ENCODE peak calls at places on chromosomes 12 and 14, in eight cellular contexts. Q, U, K, R, C, L, B and W are unnamed samples.
A peak's percentile ranks its signal among the peaks of the same experiment; 100 is the strongest.

GRCh38 chr12:111775205-111776193 is 8.8 kb downstream of the ALDH2 start:
- DNase-seq in Q (peak; percentile 69), U (peak; percentile 91), K (peak; percentile 90), R (no peak), C (peak; percentile 80), L (peak; percentile 97), B (peak; percentile 70), W (peak; percentile 95)

GRCh38 chr14:68522510-68523325 is 270.1 kb downstream of the ZFP36L1 start:
- DNase-seq in Q (no peak), U (no peak), K (no peak), R (no peak), C (no peak), L (peak; percentile 87), B (no peak), W (no peak)

GRCh38 chr12:51814311-51815088 is 34.0 kb downstream of the FIGNL2 start:
- DNase-seq in Q (peak; percentile 57), U (peak; percentile 75), K (peak; percentile 86), R (peak; percentile 95), C (peak; percentile 62), L (no peak), B (no peak), W (peak; percentile 79)

GRCh38 chr14:52063107-52063506 is 5.8 kb downstream of the NID2 start:
- DNase-seq in Q (no peak), U (no peak), K (no peak), R (no peak), C (no peak), L (peak; percentile 75), B (no peak), W (no peak)

GRCh38 chr12:71671311-71671710 is 7.2 kb downstream of the THAP2 start:
- DNase-seq in Q (no peak), U (no peak), K (no peak), R (no peak), C (no peak), L (no peak), B (no peak), W (no peak)

GRCh38 chr12:65634626-65635331 is 189.5 kb upstream of the HMGA2 start:
- DNase-seq in Q (no peak), U (no peak), K (no peak), R (no peak), C (peak; percentile 23), L (no peak), B (no peak), W (no peak)

GRCh38 chr12:88993655-88994054 is 358.6 kb downstream of the DUSP6 start:
- DNase-seq in Q (peak; percentile 9), U (no peak), K (no peak), R (no peak), C (peak; percentile 36), L (no peak), B (no peak), W (no peak)

GRCh38 chr12:132562489-132563045 is 47.8 kb downstream of the LRCOL1 start:
- DNase-seq in Q (no peak), U (no peak), K (no peak), R (peak; percentile 85), C (no peak), L (no peak), B (no peak), W (no peak)

GRCh38 chr14:100486025-100486828 is 101.0 kb downstream of the BEGAIN start:
- DNase-seq in Q (peak; percentile 72), U (peak; percentile 45), K (peak; percentile 34), R (peak; percentile 41), C (peak; percentile 43), L (peak; percentile 91), B (peak; percentile 66), W (no peak)

GRCh38 chr14:61003571-61003970 is 22.5 kb downstream of the SLC38A6 start:
- DNase-seq in Q (no peak), U (no peak), K (no peak), R (no peak), C (no peak), L (no peak), B (no peak), W (no peak)

GRCh38 chr12:132211326-132211725 is 67.1 kb downstream of the NOC4L start:
- DNase-seq in Q (no peak), U (no peak), K (no peak), R (no peak), C (no peak), L (no peak), B (no peak), W (no peak)

DNA sequence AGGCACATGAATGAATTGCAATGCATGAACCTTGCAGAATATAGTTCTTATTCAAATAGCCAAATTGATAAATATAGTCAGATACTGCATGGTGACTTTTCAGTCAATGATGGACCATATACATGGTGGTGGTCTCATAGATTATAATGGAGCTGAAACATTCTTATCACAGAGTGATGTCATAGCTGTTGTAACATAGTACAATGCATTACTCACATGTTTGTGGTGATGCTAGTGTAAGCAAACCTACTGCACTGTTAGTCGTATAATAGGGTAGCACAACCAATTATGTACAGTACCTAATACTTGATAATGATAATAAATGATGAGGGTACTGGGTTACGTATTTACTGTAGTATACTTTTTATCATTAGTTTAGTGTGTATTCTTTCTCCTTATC is 280.3 kb downstream of the BCAT1 start:
- DNase-seq in Q (no peak), U (no peak), K (no peak), R (no peak), C (no peak), L (no peak), B (no peak), W (no peak)
- TF ChIP-seq EP300 in Q (no peak), U (no peak), K (no peak), R (no peak), C (no peak), L (no peak), B (no peak), W (no peak)

GRCh38 chr12:26939192-26939832 is 1.0 kb downstream of the FGFR1OP2 start:
- DNase-seq in Q (no peak), U (no peak), K (no peak), R (no peak), C (no peak), L (no peak), B (peak; percentile 34), W (no peak)
- H3K4me1 ChIP-seq in Q (peaks cover 28% of the 10 kb centered on the region), U (peaks cover 66% of the 10 kb centered on the region), K (peaks cover 54% of the 10 kb centered on the region), R (peaks cover 47% of the 10 kb centered on the region), C (peaks cover 43% of the 10 kb centered on the region), L (peaks cover 41% of the 10 kb centered on the region), B (peaks cover 8% of the 10 kb centered on the region), W (peaks cover 52% of the 10 kb centered on the region)

GRCh38 chr12:48750215-48750614 is 33.7 kb upstream of the CCNT1 start:
- DNase-seq in Q (no peak), U (no peak), K (no peak), R (no peak), C (no peak), L (no peak), B (no peak), W (no peak)

GRCh38 chr12:48750769-48751356 is 34.4 kb upstream of the CCNT1 start:
- DNase-seq in Q (no peak), U (no peak), K (no peak), R (no peak), C (no peak), L (no peak), B (no peak), W (no peak)
- TF ChIP-seq POLR2AphosphoS5 in Q (no peak), U (no peak), K (no peak), R (no peak), C (no peak), L (no peak), B (no peak), W (no peak)

DNA sequence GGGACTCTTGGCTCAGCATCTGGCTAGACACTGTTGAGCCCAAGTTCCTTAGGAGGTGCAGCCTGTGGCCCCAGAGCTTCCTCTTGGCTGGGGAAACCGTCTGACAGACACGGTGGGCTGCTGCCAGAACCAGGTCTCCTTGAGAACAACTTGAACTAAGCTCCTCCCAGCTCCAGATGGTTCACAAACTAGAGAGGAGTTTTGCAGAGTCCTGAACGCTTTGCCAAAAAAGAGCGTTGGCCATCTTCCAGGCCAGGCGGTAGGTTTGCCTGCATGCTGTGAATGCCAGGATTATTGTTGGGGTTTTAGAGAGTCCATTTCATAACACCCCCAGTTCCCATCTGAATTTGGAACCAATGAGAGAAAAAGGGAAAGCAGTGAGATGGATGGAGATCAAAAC is 399.8 kb downstream of the RGS6 start:
- DNase-seq in Q (no peak), U (no peak), K (no peak), R (no peak), C (no peak), L (peak; percentile 86), B (no peak), W (no peak)
- TF ChIP-seq EP300 in Q (no peak), U (no peak), K (no peak), R (no peak), C (no peak), L (no peak), B (no peak), W (no peak)

DNA sequence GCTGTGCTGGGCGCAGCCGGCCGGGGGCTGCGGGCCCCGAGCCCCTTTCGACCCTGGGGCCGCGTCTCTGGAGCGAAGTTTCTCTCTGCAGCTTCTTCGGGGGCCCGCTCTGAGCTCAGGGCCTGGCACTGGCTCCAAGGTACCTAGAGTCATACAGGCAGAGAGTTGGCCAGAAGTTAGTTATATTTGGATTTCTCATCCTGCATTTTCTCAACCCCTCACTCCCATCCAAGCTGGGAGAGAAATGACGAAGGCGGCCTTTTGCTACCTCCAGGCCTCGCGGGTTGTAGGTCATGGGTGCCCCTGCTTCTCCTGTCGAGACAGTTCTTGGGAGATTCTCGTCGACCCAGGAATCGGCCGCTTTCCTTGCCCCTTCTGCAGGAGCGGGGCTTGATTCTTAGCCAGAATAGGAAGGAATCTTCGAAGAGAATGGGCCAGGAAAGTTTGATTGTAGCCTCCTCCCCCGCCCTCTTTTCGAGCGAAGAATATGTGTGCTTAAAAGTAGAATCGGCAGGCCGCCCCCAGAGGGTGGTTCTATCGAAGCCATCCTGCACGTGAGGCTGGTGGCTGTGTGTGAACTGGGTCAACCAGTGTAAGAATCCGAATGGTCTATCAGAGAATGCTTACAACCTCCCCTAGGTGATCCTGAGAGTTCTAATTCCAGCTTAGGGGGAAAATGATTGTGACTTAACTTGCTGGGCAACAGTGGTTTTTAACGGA is 781 bp downstream of the MLEC start:
- DNase-seq in Q (peak; percentile 37), U (no peak), K (peak; percentile 40), R (no peak), C (no peak), L (no peak), B (no peak), W (peak; percentile 66)
- H3K4me1 ChIP-seq in Q (peaks cover 19% of the 10 kb centered on the region), U (peaks cover 61% of the 10 kb centered on the region), K (peaks cover 56% of the 10 kb centered on the region), R (peaks cover 31% of the 10 kb centered on the region), C (peaks cover 59% of the 10 kb centered on the region), L (peaks cover 51% of the 10 kb centered on the region), B (peaks cover 15% of the 10 kb centered on the region), W (peaks cover 60% of the 10 kb centered on the region)

DNA sequence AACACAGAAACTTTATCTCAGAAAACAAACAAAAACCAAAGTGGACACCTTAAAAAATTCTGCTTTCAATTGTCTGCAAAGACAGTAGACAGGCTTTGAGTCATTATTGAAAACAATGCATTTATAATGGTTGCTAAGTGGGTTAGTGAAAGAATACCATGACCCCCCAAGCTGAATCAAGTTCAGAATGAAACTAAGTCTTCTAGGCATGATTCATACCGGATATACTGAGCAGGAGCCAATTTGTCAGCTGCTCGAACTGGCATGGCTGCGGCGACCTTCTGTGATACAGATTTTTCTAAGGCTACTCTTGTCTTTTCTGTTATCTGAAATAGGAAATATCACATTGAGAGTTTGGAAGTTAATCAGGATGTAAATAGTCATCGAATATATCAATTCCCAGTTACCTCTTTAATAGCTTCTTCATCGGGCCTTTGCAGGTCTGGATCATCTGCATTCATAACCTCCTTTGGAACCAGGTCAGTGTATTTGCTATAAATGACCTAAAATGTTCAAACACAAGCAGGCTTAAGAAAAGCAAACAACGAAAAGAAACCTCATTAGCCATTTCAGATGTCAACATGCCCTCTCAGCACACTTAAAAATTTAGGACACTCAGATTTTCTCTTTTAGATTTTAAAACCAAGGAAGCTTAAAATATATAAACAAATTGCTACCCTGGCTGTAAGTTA is 22.3 kb downstream of the SNW1 start:
- DNase-seq in Q (no peak), U (peak; percentile 43), K (no peak), R (no peak), C (no peak), L (no peak), B (no peak), W (no peak)
- TF ChIP-seq POLR2AphosphoS5 in Q (no peak), U (no peak), K (no peak), R (no peak), C (no peak), L (no peak), B (no peak), W (no peak)